ENCODE peak calls at places on chromosomes 2 and 18, in four cellular contexts. A is HCT116, N is MM.1S, C is GM23338. K is an unnamed sample.

GRCh38 chr2:222707689-222708273 is 36.3 kb downstream of the MOGAT1 start:
- DNase-seq in N (no peak), C (no peak), A (no peak), K (peak)

GRCh38 chr2:131038258-131039100 is 54.8 kb downstream of the FAM168B start:
- DNase-seq in C (no peak), A (no peak), N (no peak), K (no peak)

GRCh38 chr18:77250926-77251729 is 1.5 kb downstream of the GALR1 start:
- DNase-seq in N (no peak), C (peak), A (no peak), K (peak)

GRCh38 chr2:207239754-207240494 is 74.2 kb upstream of the KLF7 start:
- DNase-seq in A (no peak), N (no peak), C (no peak), K (peak)

GRCh38 chr2:218291934-218292699 is at the start of gene TMBIM1:
- DNase-seq in A (no peak), N (peak), C (peak), K (peak)

GRCh38 chr2:74374509-74375205 is 5.5 kb downstream of the DCTN1 start:
- DNase-seq in N (no peak), A (no peak), C (peak), K (peak)

GRCh38 chr2:28516950-28517349 is 21.1 kb downstream of the PLB1 start:
- DNase-seq in A (no peak), C (no peak), N (no peak), K (no peak)

GRCh38 chr2:38489846-38490245 is 112.8 kb upstream of the ATL2 start:
- DNase-seq in N (no peak), A (no peak), C (no peak), K (no peak)

GRCh38 chr2:65483763-65484162 is 51.4 kb upstream of the SPRED2 start:
- DNase-seq in N (no peak), C (no peak), A (no peak), K (peak)

GRCh38 chr2:64477037-64477436 is 23.1 kb downstream of the LGALSL start:
- DNase-seq in A (no peak), C (no peak), N (no peak), K (no peak)

GRCh38 chr2:124283090-124283489 is 258.0 kb downstream of the CNTNAP5 start:
- DNase-seq in A (no peak), N (no peak), C (no peak), K (no peak)

GRCh38 chr2:71462056-71462605 is 8.8 kb downstream of the DYSF start:
- DNase-seq in C (no peak), N (no peak), A (no peak), K (no peak)

GRCh38 chr2:52260904-52261303 is 1229.0 kb upstream of the NRXN1 start:
- DNase-seq in C (no peak), N (no peak), A (no peak), K (no peak)

GRCh38 chr2:69335291-69335690 is 51.7 kb downstream of the GFPT1 start:
- DNase-seq in C (no peak), N (no peak), A (no peak), K (no peak)

GRCh38 chr18:55821219-55821618 is 233.2 kb upstream of the TCF4 start:
- DNase-seq in N (no peak), A (no peak), C (no peak), K (peak)

GRCh38 chr2:128413014-128413717 is 94.5 kb upstream of the HS6ST1 start:
- DNase-seq in N (no peak), A (no peak), C (no peak), K (no peak)

GRCh38 chr2:207121784-207122183 is 44.0 kb downstream of the KLF7 start:
- DNase-seq in A (peak), C (no peak), N (no peak), K (peak)

GRCh38 chr2:29430382-29431112 is 315.3 kb downstream of the CLIP4 start:
- DNase-seq in A (no peak), N (no peak), C (no peak), K (no peak)

GRCh38 chr2:132400901-132401240 is 15.7 kb upstream of the GPR39 start:
- DNase-seq in C (no peak), N (no peak), A (no peak), K (no peak)

GRCh38 chr2:2899826-2900225 is 477.8 kb downstream of the EIPR1 start:
- DNase-seq in A (no peak), C (no peak), N (no peak), K (no peak)

GRCh38 chr18:47946889-47947288 is 16.4 kb upstream of the SMAD2 start:
- DNase-seq in N (no peak), A (no peak), C (no peak), K (no peak)

GRCh38 chr2:102106133-102106556 is 36.4 kb upstream of the IL1R1 start:
- DNase-seq in A (no peak), C (no peak), N (no peak), K (peak)

GRCh38 chr2:20457027-20457426 is 10.2 kb downstream of the RHOB start:
- DNase-seq in N (no peak), C (no peak), A (no peak), K (peak)

DNA sequence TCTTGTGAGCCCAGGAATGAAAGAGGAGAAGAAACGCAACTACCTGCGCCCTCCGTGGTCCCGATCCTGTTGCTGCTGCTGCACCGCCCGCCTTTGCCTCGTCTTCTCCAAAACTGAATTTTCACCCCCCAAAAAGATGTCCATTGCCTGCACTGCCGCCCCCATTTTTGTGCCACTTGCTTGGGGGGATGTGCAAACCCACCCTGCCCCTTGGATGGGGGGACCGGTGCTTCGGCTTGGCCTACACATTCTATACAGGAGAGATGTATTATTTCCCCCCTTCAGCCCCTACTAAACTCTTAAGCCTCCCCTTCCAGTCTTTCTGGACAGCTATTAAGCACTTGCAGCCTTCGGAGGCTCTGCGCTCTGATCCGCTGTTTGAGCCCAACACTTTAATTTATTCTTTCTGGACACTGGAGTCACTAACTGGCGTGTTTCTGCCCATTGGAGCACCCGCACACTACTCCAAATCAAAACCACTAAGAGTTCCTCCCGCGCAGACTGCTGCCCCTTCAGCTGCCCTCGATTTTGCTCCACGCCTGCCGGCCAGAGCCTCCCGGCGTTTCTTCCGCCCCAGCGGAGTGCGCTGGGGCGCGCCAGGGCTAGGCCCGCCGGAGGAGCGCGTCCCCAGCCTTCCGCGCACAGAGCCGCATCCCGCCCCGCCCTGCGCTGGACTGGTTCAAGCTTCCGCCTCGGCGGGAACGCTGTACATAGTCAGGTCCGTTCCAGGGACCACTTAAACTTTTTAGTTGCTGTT is 5.9 kb downstream of the OTX1 start:
- DNase-seq in N (peak), A (no peak), C (peak), K (peak)
- H3K4me3 ChIP-seq in N (peak), A (no peak), C (peak), K (no peak)

GRCh38 chr2:221429741-221430491 is 142.2 kb downstream of the EPHA4 start:
- DNase-seq in C (no peak), N (no peak), A (no peak), K (peak)
- TF ChIP-seq EZH2phosphoT487 in C (no peak), N (no peak), A (no peak), K (no peak)

DNA sequence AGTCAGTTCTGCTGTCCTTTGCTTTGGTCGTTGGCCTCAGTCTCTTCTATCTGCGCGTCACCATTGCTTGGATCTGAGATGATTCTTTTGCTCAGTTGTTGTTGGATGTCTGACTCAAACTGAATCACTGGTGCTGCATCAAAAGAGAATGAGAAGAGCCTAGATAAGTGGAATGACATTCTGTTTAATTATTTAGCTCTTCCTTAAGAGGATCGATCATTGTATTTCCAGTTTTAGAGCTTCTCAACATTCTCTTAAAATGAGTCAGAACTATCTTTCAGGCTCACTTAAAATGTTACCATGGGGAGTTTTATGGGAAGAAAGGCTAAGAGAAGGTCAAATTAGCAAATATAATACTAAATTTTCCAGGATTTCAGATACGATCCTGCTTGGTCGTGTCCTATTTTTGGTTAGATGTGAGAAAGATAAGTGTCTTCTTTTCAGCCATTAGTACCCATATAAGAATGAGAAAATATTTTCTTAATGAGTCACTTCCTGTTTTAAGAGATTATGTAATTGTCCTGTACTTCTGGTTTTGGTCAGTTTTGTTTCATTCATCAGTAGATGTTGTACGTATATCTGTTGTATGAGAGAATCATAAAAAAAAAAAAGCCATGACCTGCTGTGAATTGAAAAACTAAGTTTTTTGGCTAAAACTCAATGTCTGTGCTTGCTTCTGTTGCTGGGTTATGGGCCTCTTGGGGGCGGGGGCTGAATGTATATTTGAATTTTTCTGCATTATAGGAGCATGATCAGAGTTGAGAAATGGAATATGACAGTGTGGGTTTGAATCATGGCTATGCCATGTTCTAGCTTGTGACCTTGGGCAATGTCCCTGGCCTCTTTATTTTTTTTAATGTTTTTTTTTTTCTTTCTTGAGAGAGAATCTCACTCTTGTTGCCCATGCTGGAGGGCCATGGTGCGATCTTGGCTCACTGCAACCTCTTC is 31.5 kb upstream of the CASP10 start:
- DNase-seq in C (no peak), N (no peak), A (peak), K (peak)
- H3K4me3 ChIP-seq in C (no peak), N (no peak), A (peak), K (peak)

GRCh38 chr18:2978626-2979025 is 34.3 kb downstream of the LPIN2 start:
- DNase-seq in A (no peak), N (peak), C (no peak), K (peak)
- TF ChIP-seq EZH2phosphoT487 in A (no peak), N (no peak), C (no peak), K (no peak)

GRCh38 chr2:48109491-48110204 is 203.3 kb upstream of the FBXO11 start:
- DNase-seq in N (no peak), C (no peak), A (no peak), K (no peak)

GRCh38 chr2:48104418-48104817 is 198.1 kb upstream of the FBXO11 start:
- DNase-seq in C (no peak), A (no peak), N (no peak), K (no peak)

GRCh38 chr2:48108455-48108854 is 202.2 kb upstream of the FBXO11 start:
- DNase-seq in A (no peak), N (no peak), C (no peak), K (no peak)

GRCh38 chr2:48105848-48106247 is 199.6 kb upstream of the FBXO11 start:
- DNase-seq in A (no peak), N (no peak), C (peak), K (no peak)

GRCh38 chr2:48107326-48107925 is 201.1 kb upstream of the FBXO11 start:
- DNase-seq in A (peak), N (no peak), C (peak), K (peak)
- H3K4me3 ChIP-seq in A (peak), N (no peak), C (peak), K (peak)

GRCh38 chr18:23838801-23839366 is 149.6 kb downstream of the LAMA3 start:
- DNase-seq in N (no peak), A (no peak), C (no peak), K (peak)
- TF ChIP-seq EZH2phosphoT487 in N (no peak), A (no peak), C (no peak), K (no peak)

GRCh38 chr2:144515425-144515693 is 4.6 kb downstream of the ZEB2 start:
- DNase-seq in C (no peak), A (no peak), N (no peak), K (no peak)

GRCh38 chr2:144516417-144516980 is 3.4 kb downstream of the ZEB2 start:
- DNase-seq in N (no peak), C (peak), A (no peak), K (peak)

GRCh38 chr2:144516981-144517824 is 2.7 kb downstream of the ZEB2 start:
- DNase-seq in N (peak), A (no peak), C (peak), K (peak)

GRCh38 chr2:144514731-144515424 is 5.0 kb downstream of the ZEB2 start:
- DNase-seq in N (no peak), A (no peak), C (peak), K (peak)

DNA sequence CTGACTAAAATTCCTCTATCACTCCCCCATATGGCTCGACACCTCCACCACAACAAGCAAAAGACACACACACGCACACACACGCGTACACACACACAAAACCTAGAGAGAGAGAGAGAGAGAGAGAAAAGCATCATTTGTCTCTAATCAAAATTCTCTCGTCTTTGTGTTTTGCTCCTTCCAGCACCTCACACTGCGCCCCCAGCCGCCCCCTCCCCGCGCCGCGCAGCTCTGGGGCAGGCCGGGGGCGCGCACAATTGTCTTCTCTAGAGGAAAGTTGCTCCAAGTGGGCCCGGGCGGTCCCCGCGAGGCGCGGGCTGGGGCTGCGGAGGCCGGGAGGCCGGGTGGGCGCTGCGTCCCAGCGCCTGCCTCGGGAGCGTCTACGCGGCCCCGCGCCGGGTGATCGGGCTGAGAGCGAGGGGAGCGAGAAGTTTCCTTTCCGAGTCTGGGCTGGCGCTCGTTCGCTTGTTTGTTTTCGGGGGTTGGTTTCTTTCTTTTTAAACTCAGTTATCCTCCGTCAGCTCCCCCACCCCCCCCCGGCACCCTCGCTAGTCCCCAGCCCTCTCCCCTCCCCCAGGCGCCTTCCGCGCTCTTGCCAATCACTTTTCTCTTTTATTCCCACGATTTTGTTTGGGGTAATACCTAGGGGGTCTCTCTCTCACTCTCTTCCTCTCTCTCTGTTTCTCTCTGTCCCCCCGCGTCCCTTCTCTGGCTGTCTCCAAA is 4.1 kb downstream of the ZEB2 start:
- DNase-seq in C (peak), N (no peak), A (no peak), K (peak)
- H3K4me3 ChIP-seq in C (peak), N (peak), A (no peak), K (peak)

GRCh38 chr2:96150007-96150406 is 4.8 kb upstream of the DUSP2 start:
- DNase-seq in N (no peak), C (no peak), A (no peak), K (no peak)
- TF ChIP-seq EZH2phosphoT487 in N (no peak), C (no peak), A (no peak), K (no peak)

K was measured in GM23248.